ENCODE peak calls at places on chromosomes 12 and 14, in four cellular contexts. X is transverse colon, J is mammary epithelial cell, T is MG63. M is an unnamed sample.

GRCh38 chr12:52519826-52520662 is at the start of gene KRT5:
- DNase-seq in J (peak; percentile 99), X (no peak), T (no peak), M (no peak)

GRCh38 chr12:96720363-96720705 is 186.7 kb upstream of the NEDD1 start:
- DNase-seq in J (peak; percentile 11), T (peak; percentile 46), X (peak; percentile 8), M (no peak)

GRCh38 chr12:46268617-46269428 is at the start of gene SLC38A1:
- DNase-seq in T (peak; percentile 93), X (peak; percentile 91), J (peak; percentile 88), M (peak; percentile 78)

GRCh38 chr12:62519043-62519442 is 52.4 kb downstream of the MON2 start:
- DNase-seq in J (no peak), T (no peak), X (no peak), M (no peak)

GRCh38 chr12:99140017-99140726 is 495.1 kb downstream of the APAF1 start:
- DNase-seq in T (no peak), X (no peak), J (no peak), M (no peak)

GRCh38 chr14:29235991-29236390 is 469.4 kb downstream of the FOXG1 start:
- DNase-seq in J (no peak), X (no peak), T (no peak), M (no peak)

GRCh38 chr14:96626121-96626768 is 124.1 kb downstream of the PAPOLA start:
- DNase-seq in J (no peak), X (peak; percentile 1), T (no peak), M (no peak)

GRCh38 chr14:78983126-78983525 is 813.0 kb downstream of the NRXN3 start:
- DNase-seq in X (no peak), J (no peak), T (no peak), M (no peak)

GRCh38 chr12:124456133-124456651 is 111.2 kb downstream of the NCOR2 start:
- DNase-seq in X (no peak), T (no peak), J (no peak), M (no peak)

GRCh38 chr12:132496710-132497109 is 6.8 kb downstream of the FBRSL1 start:
- DNase-seq in X (no peak), J (no peak), T (no peak), M (no peak)

GRCh38 chr14:64714432-64715025 is 10.3 kb downstream of the PLEKHG3 start:
- DNase-seq in X (no peak), J (no peak), T (no peak), M (no peak)

DNA sequence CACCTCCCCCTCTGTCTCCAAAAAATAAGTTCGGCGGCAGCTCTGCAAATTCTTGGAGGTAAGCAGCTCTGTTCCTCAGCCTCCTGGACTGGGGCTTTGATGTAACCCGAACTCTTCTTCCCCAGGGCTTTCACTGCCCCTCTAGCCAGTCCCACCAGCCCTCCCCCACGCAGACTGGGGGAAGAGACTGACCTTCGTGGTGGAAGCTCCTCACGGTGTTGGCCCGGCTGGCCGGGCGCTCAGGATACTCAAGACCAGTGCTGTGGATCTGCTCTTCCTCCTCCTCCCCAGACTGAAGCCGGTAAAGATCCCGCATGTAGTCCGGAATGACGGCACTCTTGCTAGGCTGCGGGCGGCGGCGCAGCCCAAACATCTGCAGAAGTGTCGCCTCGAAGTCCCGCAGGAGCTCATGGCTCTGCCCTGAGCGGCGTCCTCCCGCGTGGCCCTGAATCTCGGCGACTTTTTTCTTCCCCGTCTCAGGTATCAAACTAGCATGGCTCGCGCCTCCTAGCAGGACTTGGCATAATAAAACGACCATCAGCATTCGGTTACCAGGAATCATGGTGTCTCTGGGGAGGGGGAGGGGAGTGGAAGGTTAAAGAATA is 4.9 kb downstream of the BMP4 start:
- DNase-seq in X (no peak), T (no peak), J (no peak), M (no peak)
- H3K4me3 ChIP-seq in X (peak overlapping the region; percentile 59), T (peak overlapping the region; percentile 62), J (no peak overlapping the region), M (no peak overlapping the region)

GRCh38 chr12:84913151-84913550 is 552 bp upstream of the SLC6A15 start:
- DNase-seq in X (no peak), T (no peak), J (peak; percentile 45), M (no peak)

GRCh38 chr12:84911331-84912190 is 1.0 kb downstream of the SLC6A15 start:
- DNase-seq in J (peak; percentile 87), X (peak; percentile 22), T (peak; percentile 71), M (peak; percentile 10)

GRCh38 chr12:84912191-84913142 is at the start of gene SLC6A15:
- DNase-seq in J (peak; percentile 88), T (peak; percentile 82), X (no peak), M (no peak)

DNA sequence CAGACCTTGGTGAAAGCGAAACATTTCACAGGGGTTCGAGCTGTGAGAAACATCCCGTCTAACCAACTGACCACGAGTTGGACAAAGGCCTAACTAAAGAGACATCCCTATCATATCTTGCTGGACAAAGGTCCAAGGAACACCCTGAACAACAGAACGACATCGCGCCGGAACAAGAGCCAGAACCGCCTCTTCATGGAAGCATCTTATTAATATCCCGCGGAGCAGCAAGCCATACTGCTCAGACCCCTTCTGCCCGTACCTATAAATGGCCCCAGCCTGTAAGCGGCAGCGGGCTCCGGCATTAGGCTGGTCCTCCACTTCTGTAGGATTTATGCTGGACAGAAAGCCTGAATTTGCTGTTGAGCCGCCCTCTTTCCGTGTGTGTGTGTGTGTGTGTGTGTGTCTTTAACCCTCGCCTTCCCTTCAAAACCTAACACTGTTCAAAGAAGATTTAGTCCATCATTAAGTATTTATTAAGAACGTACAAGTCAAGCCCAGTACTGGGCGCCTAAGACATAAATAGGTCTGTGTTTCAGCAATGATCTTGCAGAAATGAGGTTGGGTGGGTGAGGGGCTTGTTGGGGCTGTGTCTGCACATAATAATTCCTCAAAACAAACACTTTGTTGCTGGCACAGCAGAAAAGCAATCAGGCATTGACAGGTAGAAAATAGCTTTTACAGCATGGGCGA is 1.9 kb downstream of the SLC6A15 start:
- DNase-seq in X (no peak), T (peak; percentile 15), J (peak; percentile 75), M (no peak)
- H3K4me3 ChIP-seq in X (peak overlapping the region; percentile 48), T (peak overlapping the region; percentile 55), J (peak overlapping the region; percentile 88), M (peak overlapping the region; percentile 53)

GRCh38 chr12:53618340-53618739 is 7.8 kb downstream of the ATF7 start:
- DNase-seq in J (no peak), T (no peak), X (no peak), M (no peak)
- H3K4me3 ChIP-seq in J (peak overlapping the region; percentile 9), T (peak overlapping the region; percentile 3), X (peak overlapping the region; percentile 26), M (peak overlapping the region; percentile 31)

DNA sequence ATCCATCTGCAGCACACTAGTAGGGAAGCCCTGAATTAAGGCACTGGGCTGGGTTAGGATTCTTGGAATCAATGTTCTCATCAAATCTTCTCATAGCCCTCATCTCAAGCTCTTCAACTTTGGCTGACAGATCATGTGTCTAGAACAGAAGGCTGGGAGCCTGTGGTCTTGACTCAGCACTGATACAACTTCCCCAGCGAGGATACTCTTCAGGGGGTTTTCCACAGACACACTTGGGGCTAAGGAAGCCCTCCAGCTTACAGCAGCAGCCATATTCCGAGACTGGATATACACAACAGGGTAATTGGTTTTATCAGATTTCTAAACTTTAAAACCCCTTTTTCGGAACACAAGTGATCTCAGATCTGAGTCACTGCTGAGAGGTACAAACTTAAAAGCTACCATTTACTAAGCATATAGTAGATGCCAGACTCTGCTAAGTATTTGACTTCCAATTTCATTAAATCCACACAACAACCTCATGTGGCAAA is 3.5 kb downstream of the FMNL3 start:
- DNase-seq in T (peak; percentile 67), X (peak; percentile 8), J (peak; percentile 71), M (no peak)
- H3K4me3 ChIP-seq in T (no peak overlapping the region), X (no peak overlapping the region), J (no peak overlapping the region), M (no peak overlapping the region)

GRCh38 chr14:93954900-93955891 is 21.2 kb downstream of the ASB2 start:
- DNase-seq in J (no peak), X (peak; percentile 54), T (no peak), M (no peak)
- H3K4me3 ChIP-seq in J (no peak overlapping the region), X (peak overlapping the region; percentile 24), T (no peak overlapping the region), M (peak overlapping the region; percentile 7)

GRCh38 chr12:113470871-113471618 is 626 bp downstream of the LHX5 start:
- DNase-seq in T (no peak), X (no peak), J (no peak), M (no peak)

GRCh38 chr12:113473400-113473799 is 1.7 kb upstream of the LHX5 start:
- DNase-seq in T (no peak), X (no peak), J (no peak), M (no peak)

GRCh38 chr12:113469893-113470743 is 1.6 kb downstream of the LHX5 start:
- DNase-seq in J (no peak), T (no peak), X (no peak), M (no peak)

GRCh38 chr12:113472191-113473190 is 820 bp upstream of the LHX5 start:
- DNase-seq in T (no peak), X (no peak), J (no peak), M (no peak)

GRCh38 chr12:113471619-113472171 is at the start of gene LHX5:
- DNase-seq in J (no peak), X (no peak), T (no peak), M (no peak)
- H3K4me3 ChIP-seq in J (no peak within 1 kb of the TSS), X (no peak within 1 kb of the TSS), T (no peak within 1 kb of the TSS), M (no peak within 1 kb of the TSS)

DNA sequence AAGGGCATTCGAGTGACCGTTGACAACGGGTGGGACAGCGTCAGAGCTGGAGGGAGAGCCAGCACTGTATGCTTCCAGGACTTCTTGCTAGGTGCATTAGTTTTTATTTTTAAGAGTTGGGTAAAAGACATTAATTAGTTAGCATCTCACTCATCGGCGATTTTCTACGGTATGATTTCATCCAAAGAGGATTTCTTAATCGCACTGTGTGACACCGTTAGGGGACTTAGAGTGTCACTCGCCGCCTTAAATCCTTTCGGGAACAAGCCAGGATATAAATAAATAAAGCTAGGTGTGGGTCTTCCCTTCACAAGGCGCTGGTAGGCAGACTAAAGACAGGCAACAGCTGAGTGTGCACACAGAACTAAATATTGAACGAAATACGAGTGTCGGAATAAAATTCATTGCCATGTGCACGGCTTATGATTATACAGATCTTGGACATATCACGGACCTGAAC is 869 bp upstream of the NOVA1 start:
- DNase-seq in T (no peak), J (no peak), X (no peak), M (no peak)
- H3K4me3 ChIP-seq in T (peak overlapping the region; percentile 53), J (no peak overlapping the region), X (peak overlapping the region; percentile 73), M (peak overlapping the region; percentile 62)

DNA sequence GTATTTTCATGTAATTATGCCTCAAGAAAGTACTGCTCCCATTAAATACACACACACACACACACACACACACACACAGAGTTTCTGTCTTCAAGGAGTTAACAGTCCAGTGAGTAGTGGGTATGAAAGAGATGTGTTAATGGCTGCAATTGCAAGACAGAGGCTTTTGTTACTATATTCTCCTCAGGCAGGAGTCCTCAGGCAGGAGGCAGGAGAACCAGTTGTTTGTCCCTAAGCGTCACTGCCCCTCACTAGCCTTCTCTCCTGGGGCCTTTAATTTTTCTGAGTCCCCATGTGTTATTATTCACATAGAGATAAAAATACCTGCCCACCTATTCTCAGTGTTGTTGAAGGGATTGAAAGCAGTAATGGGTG is 31.2 kb downstream of the DAD1 start:
- DNase-seq in X (no peak), J (no peak), T (no peak), M (no peak)
- H3K4me3 ChIP-seq in X (no peak overlapping the region), J (no peak overlapping the region), T (no peak overlapping the region), M (peak overlapping the region; percentile 51)